ENCODE peak calls at places on chromosomes 7 and 10, in six cellular contexts. C is left ventricle myocardium inferior, M is OCI-LY7, F is ascending aorta, J is heart right ventricle, Y is cardiac muscle cell. L is an unnamed sample. For H3K4me1, the result is how much of the 10 kb centered on the place peaks cover.

GRCh38 chr7:130543611-130544010 is 51.7 kb downstream of the MEST start:
- DNase-seq in C (no peak), M (no peak), F (no peak), J (no peak), Y (no peak), L (no peak)

GRCh38 chr7:46544396-46545008 is 623.4 kb upstream of the IGFBP3 start:
- DNase-seq in C (no peak), M (no peak), F (no peak), J (no peak), Y (no peak), L (no peak)

GRCh38 chr7:27212587-27213149 is 12.8 kb upstream of the HOXA13 start:
- DNase-seq in C (no peak), M (no peak), F (no peak), J (no peak), Y (no peak), L (no peak)

GRCh38 chr7:45268013-45268412 is 110.4 kb downstream of the RAMP3 start:
- DNase-seq in C (no peak), M (no peak), F (no peak), J (no peak), Y (no peak), L (no peak)

GRCh38 chr10:77006836-77007511 is 630.6 kb downstream of the KCNMA1 start:
- DNase-seq in C (no peak), M (no peak), F (no peak), J (no peak), Y (no peak), L (no peak)

GRCh38 chr7:131015131-131015954 is 281.3 kb upstream of the KLF14 start:
- DNase-seq in C (no peak), M (no peak), F (no peak), J (no peak), Y (no peak), L (no peak)

GRCh38 chr7:82172896-82173295 is 270.7 kb downstream of the CACNA2D1 start:
- DNase-seq in C (no peak), M (no peak), F (no peak), J (no peak), Y (no peak), L (no peak)

GRCh38 chr7:57201895-57202210 is 69.6 kb upstream of the ZNF479 start:
- DNase-seq in C (no peak), M (no peak), F (no peak), J (no peak), Y (no peak), L (no peak)

GRCh38 chr7:137667633-137668387 is 179.0 kb downstream of the DGKI start:
- DNase-seq in C (no peak), M (no peak), F (no peak), J (no peak), Y (no peak), L (no peak)

GRCh38 chr10:75593690-75594556 is 162.5 kb downstream of the LRMDA start:
- DNase-seq in C (no peak), M (no peak), F (no peak), J (no peak), Y (no peak), L (no peak)

GRCh38 chr10:46528171-46528671 is 28.2 kb downstream of the GPRIN2 start:
- DNase-seq in C (peak), M (no peak), F (peak), J (no peak), Y (no peak), L (no peak)

GRCh38 chr10:72248477-72249151 is 25.1 kb upstream of the DDIT4 start:
- DNase-seq in C (peak), M (peak), F (peak), J (peak), Y (peak), L (peak)

GRCh38 chr10:59336632-59337031 is 25.7 kb downstream of the FAM13C start:
- DNase-seq in C (no peak), M (no peak), F (no peak), J (no peak), Y (peak), L (no peak)

GRCh38 chr10:45373783-45374450 is at the start of gene ALOX5:
- DNase-seq in C (peak), M (peak), F (no peak), J (peak), Y (peak), L (peak)

GRCh38 chr7:130063036-130063435 is 7.3 kb upstream of the KLHDC10 start:
- DNase-seq in C (no peak), M (peak), F (no peak), J (peak), Y (peak), L (no peak)

GRCh38 chr10:29948971-29949370 is 110.4 kb downstream of the JCAD start:
- DNase-seq in C (no peak), M (no peak), F (no peak), J (no peak), Y (peak), L (no peak)

DNA sequence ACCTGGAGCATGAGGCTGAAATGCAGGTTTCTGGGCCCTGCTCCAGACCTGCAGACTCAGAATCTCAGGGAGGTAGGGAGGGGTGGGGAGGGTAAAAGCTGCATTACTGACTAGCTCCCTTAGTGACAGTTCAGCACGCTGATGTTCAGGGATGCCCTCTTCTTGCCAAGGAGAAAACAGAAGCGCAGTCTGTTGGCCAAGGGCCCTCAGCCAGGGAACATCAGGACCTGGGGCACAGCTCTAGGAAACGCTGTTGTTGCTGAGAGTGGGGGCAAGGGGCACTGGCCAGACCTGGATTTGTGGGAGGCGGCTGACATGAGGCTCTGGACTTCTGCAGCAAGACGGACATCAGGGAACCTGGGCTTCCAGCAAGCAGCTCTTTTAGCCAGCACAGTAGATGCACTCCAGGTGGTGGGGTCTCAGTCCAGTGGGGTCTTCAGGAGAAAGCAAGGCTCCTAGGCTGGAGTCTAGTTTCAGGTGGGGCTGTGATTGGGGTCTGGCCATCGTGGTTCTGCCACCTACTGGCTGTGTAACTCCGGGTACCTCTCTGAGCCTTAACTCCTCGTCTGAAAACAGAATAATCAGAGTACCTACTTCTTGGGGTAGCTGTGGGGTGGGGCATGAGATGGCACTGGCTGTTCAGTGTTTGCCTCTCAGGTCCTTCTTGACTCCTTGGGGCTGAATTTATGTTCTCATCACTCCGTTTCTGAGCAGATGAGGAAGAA is 72.9 kb upstream of the PRLHR start:
- DNase-seq in C (no peak), M (no peak), F (no peak), J (no peak), Y (no peak), L (no peak)
- TF ChIP-seq CTCF in C (no peak), M (peak), F (no peak), J (no peak), Y (no peak), L (no peak)

GRCh38 chr7:134925766-134926165 is 60.5 kb upstream of the AGBL3 start:
- DNase-seq in C (no peak), M (no peak), F (no peak), J (no peak), Y (no peak), L (no peak)
- H3K27ac ChIP-seq in C (peak), M (no peak), F (peak), J (no peak), Y (no peak), L (peak)

GRCh38 chr10:17820943-17821342 is 11.8 kb downstream of the MRC1 start:
- DNase-seq in C (no peak), M (no peak), F (no peak), J (no peak), Y (no peak), L (no peak)
- H3K4me1 ChIP-seq in C (under half), M (under half), F (under half), J (under half), Y (under half), L (under half)

GRCh38 chr10:69583106-69583505 is 9.9 kb upstream of the NEUROG3 start:
- DNase-seq in C (no peak), M (no peak), F (no peak), J (no peak), Y (no peak), L (no peak)

DNA sequence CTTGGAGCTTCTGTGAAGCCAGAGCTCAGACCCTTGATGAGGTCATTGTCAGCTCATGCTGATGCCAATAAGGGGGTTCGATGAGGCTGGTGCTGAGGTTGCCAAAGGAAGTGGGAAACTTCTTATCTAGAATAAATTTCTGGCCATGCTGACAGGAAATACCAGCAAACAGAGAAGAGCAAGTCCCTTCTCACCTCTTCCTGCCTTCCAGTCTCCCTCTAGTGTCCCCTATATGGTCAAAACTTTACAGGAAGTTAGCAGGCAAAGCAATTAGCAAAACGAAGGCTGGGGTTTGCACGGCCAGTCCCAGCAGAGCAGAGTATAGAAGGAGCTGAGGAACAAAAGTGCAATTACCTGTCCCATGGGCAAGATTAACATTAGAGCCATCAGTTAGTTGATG is 15.1 kb upstream of the NEUROG3 start:
- DNase-seq in C (no peak), M (no peak), F (no peak), J (no peak), Y (no peak), L (no peak)
- TF ChIP-seq CTCF in C (no peak), M (no peak), F (no peak), J (no peak), Y (no peak), L (no peak)

GRCh38 chr7:98399462-98399861 is 1.4 kb downstream of the BAIAP2L1 start:
- DNase-seq in C (no peak), M (no peak), F (no peak), J (no peak), Y (no peak), L (no peak)

GRCh38 chr7:98399903-98400537 is 870 bp downstream of the BAIAP2L1 start:
- DNase-seq in C (no peak), M (no peak), F (no peak), J (no peak), Y (peak), L (peak)

GRCh38 chr7:98396768-98397167 is 4.1 kb downstream of the BAIAP2L1 start:
- DNase-seq in C (no peak), M (no peak), F (no peak), J (no peak), Y (no peak), L (no peak)

GRCh38 chr7:98400538-98401427 is at the start of gene BAIAP2L1:
- DNase-seq in C (peak), M (peak), F (no peak), J (peak), Y (peak), L (peak)

GRCh38 chr7:98398567-98399372 is 2.1 kb downstream of the BAIAP2L1 start:
- DNase-seq in C (no peak), M (no peak), F (no peak), J (no peak), Y (no peak), L (no peak)
- H3K27ac ChIP-seq in C (no peak), M (no peak), F (no peak), J (no peak), Y (no peak), L (peak)

DNA sequence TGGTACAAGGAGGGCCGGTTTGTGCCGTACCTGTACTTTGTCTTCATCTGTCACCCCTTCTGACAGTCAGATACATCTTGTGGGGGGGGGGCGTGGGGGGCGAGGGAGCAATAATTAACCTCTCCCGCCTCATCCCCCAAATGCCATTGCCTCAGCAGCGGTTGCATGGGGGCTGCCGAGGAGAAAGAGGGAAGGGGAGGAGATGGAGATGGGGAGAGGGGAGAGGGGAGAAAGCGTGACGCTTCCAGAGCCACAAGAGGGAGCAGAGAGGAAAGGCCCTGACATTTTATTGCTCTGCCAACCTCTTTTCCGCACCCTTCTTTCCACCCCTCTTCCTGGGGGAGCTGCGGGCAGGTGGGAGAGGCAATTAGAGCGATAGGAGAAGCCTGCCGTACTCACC is 11.8 kb downstream of the KAZALD1 start:
- DNase-seq in C (no peak), M (no peak), F (no peak), J (no peak), Y (no peak), L (no peak)
- H3K4me1 ChIP-seq in C (under half), M (half or more), F (under half), J (under half), Y (under half), L (under half)

GRCh38 chr7:103573479-103574058 is 127.6 kb upstream of the SLC26A5 start:
- DNase-seq in C (no peak), M (peak), F (no peak), J (no peak), Y (peak), L (no peak)
- TF ChIP-seq CTCF in C (peak), M (peak), F (peak), J (peak), Y (peak), L (peak)

DNA sequence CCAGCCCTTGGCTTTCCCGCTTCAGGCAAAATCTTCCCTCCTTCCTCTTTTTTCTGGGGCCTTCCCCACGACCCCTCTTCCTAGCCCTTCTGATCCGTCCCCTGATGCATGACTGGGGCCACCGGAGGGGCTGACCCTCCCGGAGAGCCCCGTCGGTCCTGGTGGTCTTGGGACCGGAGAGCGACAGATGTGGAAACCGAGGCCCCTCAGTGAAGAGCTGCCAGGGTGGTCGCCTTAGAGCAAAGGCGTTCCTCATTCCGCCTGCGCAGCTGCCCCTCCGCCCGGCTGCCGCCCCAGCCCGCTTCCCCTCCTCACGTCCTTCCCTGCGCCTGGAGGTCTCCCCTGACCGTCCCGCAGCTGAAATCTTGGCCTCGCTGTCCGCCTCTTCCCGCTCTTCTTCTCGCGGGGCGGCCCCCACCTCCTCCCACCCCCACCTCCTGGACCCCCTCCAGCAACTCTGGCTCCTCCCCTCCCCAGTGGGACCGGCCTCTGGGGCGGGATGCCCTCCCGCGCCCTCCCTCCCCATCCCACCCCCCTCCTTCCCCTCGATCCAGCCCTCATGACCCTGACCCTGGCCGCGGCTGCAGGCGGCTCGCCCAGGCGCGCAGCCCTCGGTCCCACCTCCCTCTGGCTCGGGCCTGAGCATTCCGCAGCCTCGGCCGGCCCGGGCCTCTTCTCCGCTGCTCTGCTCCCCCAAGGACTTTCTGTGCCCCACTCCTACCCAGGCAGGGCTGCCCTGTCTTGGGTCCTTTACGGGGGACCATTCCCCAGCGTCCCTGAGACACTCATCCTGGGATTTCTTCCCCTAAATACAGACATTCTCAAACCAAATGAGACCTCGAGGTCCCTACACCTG is at the start of gene RARRES2:
- DNase-seq in C (peak), M (no peak), F (no peak), J (peak), Y (peak), L (peak)
- H3K27ac ChIP-seq in C (peak), M (no peak), F (peak), J (peak), Y (no peak), L (peak)

GRCh38 chr7:604884-605531 is 85.4 kb upstream of the PDGFA start:
- DNase-seq in C (no peak), M (no peak), F (no peak), J (no peak), Y (no peak), L (peak)
- H3K4me1 ChIP-seq in C (half or more), M (under half), F (half or more), J (half or more), Y (under half), L (under half)

DNA sequence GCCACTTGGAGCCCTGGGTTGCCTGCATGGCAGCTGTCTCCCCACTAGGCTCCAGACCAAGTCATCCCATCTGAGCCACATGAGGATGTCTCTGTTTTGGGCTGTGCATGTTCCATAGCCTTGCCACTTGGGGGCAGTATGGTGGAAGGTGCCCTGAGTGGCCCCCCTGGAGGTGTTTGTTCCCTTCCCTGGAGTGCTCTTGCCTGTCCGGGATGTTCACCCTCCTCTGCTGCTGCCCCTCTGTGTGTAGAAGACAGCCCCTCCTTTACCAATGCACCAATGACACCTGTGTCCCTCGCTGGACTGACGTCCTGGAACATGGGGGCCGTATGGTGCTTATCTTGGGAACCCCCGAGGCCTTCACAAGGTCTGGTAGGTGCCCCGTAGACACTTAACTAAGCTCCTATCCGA is 100.2 kb downstream of the ACTR3B start:
- DNase-seq in C (no peak), M (peak), F (no peak), J (no peak), Y (no peak), L (no peak)
- TF ChIP-seq CTCF in C (peak), M (peak), F (no peak), J (no peak), Y (peak), L (no peak)